ENCODE peak calls at places on chromosomes 1 and 21, in nine cellular contexts. H is BJ, S is astrocyte of the spinal cord, J is epithelial cell of esophagus, V is choroid plexus epithelial cell, P is endothelial cell of umbilical vein, G is ovary, I is uterus, R is dorsolateral prefrontal cortex. N is an unnamed sample.

GRCh38 chr1:44239337-44239960 is 26.2 kb downstream of the DMAP1 start:
- DNase-seq in H (no peak), S (peak; percentile 40), J (peak; percentile 49), V (peak; percentile 47), P (no peak), G (no peak), I (peak; percentile 72), R (no peak), N (no peak)

GRCh38 chr1:36796101-36796590 is 238.2 kb downstream of the GRIK3 start:
- DNase-seq in H (no peak), S (no peak), J (no peak), V (no peak), P (no peak), G (no peak), I (no peak), R (peak; percentile 44), N (no peak)

GRCh38 chr1:10339815-10340214 is 59.0 kb upstream of the PGD start:
- DNase-seq in H (no peak), S (peak; percentile 74), J (peak; percentile 76), V (peak; percentile 64), P (peak; percentile 93), G (no peak), I (no peak), R (peak; percentile 39), N (peak; percentile 10)

GRCh38 chr1:17892225-17892624 is 137.1 kb downstream of the ACTL8 start:
- DNase-seq in H (no peak), S (no peak), J (no peak), V (no peak), P (no peak), G (no peak), I (no peak), R (peak; percentile 20), N (no peak)

GRCh38 chr1:119372493-119373086 is 4.0 kb downstream of the HAO2 start:
- DNase-seq in H (no peak), S (no peak), J (peak; percentile 70), V (peak; percentile 65), P (no peak), G (no peak), I (no peak), R (no peak), N (no peak)

GRCh38 chr21:35619184-35619583 is 441.1 kb downstream of the SETD4 start:
- DNase-seq in H (no peak), S (peak; percentile 43), J (peak; percentile 95), V (peak; percentile 43), P (peak; percentile 6), G (no peak), I (no peak), R (no peak), N (no peak)

GRCh38 chr21:46116846-46117585 is 19.1 kb downstream of the COL6A2 start:
- DNase-seq in H (no peak), S (no peak), J (no peak), V (no peak), P (no peak), G (peak; percentile 16), I (peak; percentile 16), R (no peak), N (no peak)

GRCh38 chr1:1086911-1087341 is 12.8 kb upstream of the RNF223 start:
- DNase-seq in H (no peak), S (no peak), J (no peak), V (no peak), P (no peak), G (no peak), I (no peak), R (no peak), N (no peak)

GRCh38 chr1:184502154-184502553 is 115.3 kb downstream of the C1orf21 start:
- DNase-seq in H (no peak), S (no peak), J (no peak), V (no peak), P (no peak), G (no peak), I (no peak), R (no peak), N (no peak)

GRCh38 chr21:21828130-21828529 is 829.9 kb downstream of the NCAM2 start:
- DNase-seq in H (no peak), S (no peak), J (no peak), V (no peak), P (no peak), G (no peak), I (no peak), R (no peak), N (no peak)

GRCh38 chr1:6785318-6785712 is at the start of gene CAMTA1:
- DNase-seq in H (no peak), S (no peak), J (no peak), V (no peak), P (no peak), G (no peak), I (no peak), R (no peak), N (no peak)

GRCh38 chr1:86774305-86775304 is 70.2 kb downstream of the SH3GLB1 start:
- DNase-seq in H (peak; percentile 50), S (peak; percentile 52), J (peak; percentile 96), V (peak; percentile 95), P (peak; percentile 85), G (peak; percentile 50), I (peak; percentile 73), R (no peak), N (peak; percentile 70)

GRCh38 chr1:199808110-199808870 is 219.2 kb upstream of the NR5A2 start:
- DNase-seq in H (no peak), S (no peak), J (peak; percentile 50), V (no peak), P (no peak), G (no peak), I (no peak), R (no peak), N (no peak)

GRCh38 chr1:15786581-15786980 is 20.9 kb downstream of the UQCRHL start:
- DNase-seq in H (no peak), S (peak; percentile 48), J (peak; percentile 48), V (no peak), P (no peak), G (no peak), I (no peak), R (peak; percentile 73), N (no peak)

GRCh38 chr1:94048413-94049164 is 72.4 kb downstream of the ABCA4 start:
- DNase-seq in H (no peak), S (peak; percentile 66), J (no peak), V (peak; percentile 79), P (peak; percentile 98), G (no peak), I (no peak), R (no peak), N (no peak)

GRCh38 chr21:39842741-39843146 is 24.5 kb upstream of the PCP4 start:
- DNase-seq in H (no peak), S (no peak), J (no peak), V (no peak), P (no peak), G (no peak), I (no peak), R (no peak), N (no peak)

GRCh38 chr1:25904942-25905679 is 1.1 kb downstream of the STMN1 start:
- DNase-seq in H (peak; percentile 52), S (peak; percentile 95), J (peak; percentile 90), V (peak; percentile 91), P (peak; percentile 91), G (peak; percentile 98), I (peak; percentile 96), R (peak; percentile 97), N (no peak)

GRCh38 chr1:186812560-186812959 is 16.2 kb upstream of the PLA2G4A start:
- DNase-seq in H (no peak), S (peak; percentile 97), J (no peak), V (peak; percentile 92), P (no peak), G (no peak), I (no peak), R (no peak), N (no peak)

GRCh38 chr1:14955402-14955801 is 198.1 kb upstream of the TMEM51 start:
- DNase-seq in H (no peak), S (no peak), J (peak; percentile 78), V (no peak), P (no peak), G (no peak), I (no peak), R (no peak), N (no peak)

GRCh38 chr21:42787613-42788012 is 91.7 kb downstream of the WDR4 start:
- DNase-seq in H (no peak), S (no peak), J (no peak), V (no peak), P (no peak), G (no peak), I (no peak), R (no peak), N (no peak)

GRCh38 chr1:232574867-232575523 is 54.9 kb downstream of the SIPA1L2 start:
- DNase-seq in H (peak; percentile 31), S (no peak), J (peak; percentile 93), V (no peak), P (no peak), G (no peak), I (no peak), R (no peak), N (no peak)
- H3K4me3 ChIP-seq in H (no peak overlapping the region), S (no peak overlapping the region), J (peak overlapping the region; percentile 19), V (no peak overlapping the region), P (no peak overlapping the region), G (no peak overlapping the region), I (no peak overlapping the region), R (no peak overlapping the region), N (no peak overlapping the region)

GRCh38 chr21:28550057-28550825 is 442.4 kb downstream of the LTN1 start:
- DNase-seq in H (no peak), S (no peak), J (no peak), V (no peak), P (peak; percentile 20), G (no peak), I (no peak), R (no peak), N (no peak)

GRCh38 chr21:28554660-28555475 is 437.8 kb downstream of the LTN1 start:
- DNase-seq in H (no peak), S (peak; percentile 67), J (no peak), V (peak; percentile 62), P (no peak), G (no peak), I (no peak), R (no peak), N (no peak)
- H3K4me3 ChIP-seq in H (no peak overlapping the region), S (no peak overlapping the region), J (no peak overlapping the region), V (peak overlapping the region; percentile 35), P (no peak overlapping the region), G (no peak overlapping the region), I (no peak overlapping the region), R (no peak overlapping the region), N (no peak overlapping the region)

GRCh38 chr1:70220517-70221240 is 501 bp upstream of the SRSF11 start:
- DNase-seq in H (no peak), S (no peak), J (no peak), V (no peak), P (no peak), G (no peak), I (no peak), R (no peak), N (no peak)
- H3K4me3 ChIP-seq in H (peak overlapping the region; percentile 54), S (peak overlapping the region; percentile 76), J (peak overlapping the region; percentile 63), V (peak overlapping the region; percentile 80), P (peak overlapping the region; percentile 94), G (peak overlapping the region; percentile 55), I (peak overlapping the region; percentile 67), R (peak overlapping the region; percentile 80), N (peak overlapping the region; percentile 84)

DNA sequence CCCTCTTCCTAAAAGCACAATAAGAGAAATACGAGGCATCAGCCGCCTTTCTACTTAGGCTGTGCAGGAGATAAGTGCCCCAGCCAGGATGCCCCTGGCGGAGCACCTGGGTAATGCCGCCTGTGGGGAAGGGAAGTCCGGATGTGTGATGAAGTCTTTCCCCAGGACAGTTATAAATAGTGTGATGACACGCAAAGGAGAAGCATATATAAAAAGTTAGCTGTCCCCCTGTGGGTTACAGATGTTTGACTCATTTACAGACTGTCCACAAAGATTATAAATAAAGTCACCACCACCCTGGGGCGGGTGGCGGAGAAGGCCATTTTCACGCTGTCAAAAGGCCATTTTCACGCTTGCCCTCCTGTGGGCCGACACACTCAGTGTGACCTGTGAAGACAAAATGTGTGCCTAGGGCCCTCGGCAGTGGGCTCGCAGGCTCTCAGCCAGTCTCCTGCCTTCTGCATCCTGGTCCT is 6.3 kb downstream of the KCNN3 start:
- DNase-seq in H (no peak), S (peak; percentile 75), J (peak; percentile 68), V (peak; percentile 80), P (no peak), G (no peak), I (no peak), R (no peak), N (no peak)
- H3K4me3 ChIP-seq in H (no peak overlapping the region), S (no peak overlapping the region), J (no peak overlapping the region), V (no peak overlapping the region), P (no peak overlapping the region), G (no peak overlapping the region), I (no peak overlapping the region), R (no peak overlapping the region), N (no peak overlapping the region)